ENCODE peak calls at places on chromosome 20, in eight cellular contexts. O is esophagus muscularis mucosa, J is endothelial cell of umbilical vein, K is transverse colon, F is tibial nerve, M is body of pancreas, I is heart left ventricle, B is IMR-90. H is an unnamed sample. For H3K4me1, the result is how much of the 10 kb centered on the place peaks cover.

GRCh38 chr20:34293119-34293518 is 10.0 kb downstream of the AHCY start:
- DNase-seq in K (no peak), M (peak), B (no peak), O (no peak), F (no peak), I (no peak), J (no peak), H (no peak)

GRCh38 chr20:49276895-49277785 is 717 bp downstream of the ZNFX1 start:
- DNase-seq in M (peak), O (no peak), K (peak), B (no peak), F (peak), I (peak), J (no peak), H (peak)

GRCh38 chr20:2397091-2397490 is 16.4 kb downstream of the TGM6 start:
- DNase-seq in M (no peak), K (no peak), F (no peak), I (no peak), J (no peak), B (no peak), O (no peak), H (no peak)

GRCh38 chr20:23446505-23446904 is 6.2 kb downstream of the CST11 start:
- DNase-seq in I (peak), J (peak), M (peak), K (peak), B (peak), O (no peak), F (no peak), H (peak)

GRCh38 chr20:38167851-38168760 is 3.0 kb upstream of the TGM2 start:
- DNase-seq in F (no peak), J (peak), O (no peak), M (peak), B (peak), K (peak), I (peak), H (no peak)

GRCh38 chr20:24590193-24590982 is 121.0 kb downstream of the SYNDIG1 start:
- DNase-seq in K (no peak), F (no peak), I (no peak), B (no peak), O (no peak), J (no peak), M (no peak), H (no peak)

GRCh38 chr20:15561707-15562106 is 1011.5 kb downstream of the KIF16B start:
- DNase-seq in I (no peak), J (no peak), B (no peak), O (no peak), M (no peak), K (no peak), F (no peak), H (peak)

GRCh38 chr20:15927893-15928650 is 645.2 kb downstream of the KIF16B start:
- DNase-seq in O (peak), I (no peak), B (no peak), M (no peak), K (no peak), F (no peak), J (no peak), H (no peak)

GRCh38 chr20:43731927-43732326 is 5.1 kb upstream of the GTSF1L start:
- DNase-seq in I (no peak), F (no peak), O (no peak), B (no peak), M (no peak), K (no peak), J (no peak), H (no peak)

GRCh38 chr20:22617160-22617559 is 32.8 kb upstream of the FOXA2 start:
- DNase-seq in B (no peak), K (no peak), M (peak), F (no peak), J (no peak), O (peak), I (no peak), H (peak)

GRCh38 chr20:36717657-36718056 is 28.2 kb downstream of the NDRG3 start:
- DNase-seq in J (peak), B (no peak), O (no peak), F (no peak), K (peak), M (no peak), I (no peak), H (peak)

GRCh38 chr20:49790077-49790798 is 22.4 kb upstream of the SLC9A8 start:
- DNase-seq in J (peak), F (no peak), I (peak), K (no peak), M (no peak), B (peak), O (no peak), H (peak)

GRCh38 chr20:58133020-58133419 is 95.4 kb downstream of the ANKRD60 start:
- DNase-seq in K (no peak), I (no peak), M (no peak), F (no peak), J (no peak), B (no peak), O (peak), H (no peak)

GRCh38 chr20:1434571-1435336 is 31.9 kb downstream of the NSFL1C start:
- DNase-seq in J (peak), I (peak), F (no peak), B (peak), O (no peak), M (no peak), K (peak), H (no peak)

GRCh38 chr20:4131911-4132310 is 116.6 kb upstream of the RNF24 start:
- DNase-seq in K (no peak), M (no peak), I (no peak), O (no peak), F (no peak), B (no peak), J (no peak), H (no peak)

GRCh38 chr20:52303281-52303950 is 111.8 kb upstream of the ZFP64 start:
- DNase-seq in K (no peak), O (no peak), I (no peak), B (no peak), J (no peak), F (no peak), M (no peak), H (no peak)

GRCh38 chr20:24970030-24970553 is 21.0 kb downstream of the CST7 start:
- DNase-seq in K (no peak), F (no peak), M (no peak), I (no peak), O (no peak), J (no peak), B (no peak), H (no peak)

GRCh38 chr20:61560361-61560853 is 308.3 kb downstream of the CDH4 start:
- DNase-seq in J (no peak), M (peak), B (peak), O (no peak), I (no peak), F (no peak), K (peak), H (no peak)

GRCh38 chr20:38250607-38251006 is 9.9 kb downstream of the KIAA1755 start:
- DNase-seq in J (no peak), I (no peak), M (no peak), F (no peak), B (no peak), K (no peak), O (no peak), H (no peak)

GRCh38 chr20:57200882-57201723 is 65.3 kb downstream of the BMP7 start:
- DNase-seq in J (no peak), M (no peak), I (no peak), F (no peak), O (no peak), K (no peak), B (no peak), H (no peak)

GRCh38 chr20:53291548-53291947 is 302.1 kb downstream of the ZNF217 start:
- DNase-seq in O (no peak), I (no peak), J (no peak), K (no peak), B (no peak), F (no peak), M (no peak), H (peak)

GRCh38 chr20:45346851-45347250 is 1.4 kb downstream of the SDC4 start:
- DNase-seq in J (no peak), K (no peak), I (no peak), M (no peak), B (no peak), F (no peak), O (no peak), H (no peak)
- H3K4me1 ChIP-seq in J (half or more), K (half or more), I (half or more), M (half or more), B (under half), F (under half), O (half or more), H (under half)

GRCh38 chr20:45374966-45375365 is 3.2 kb downstream of the TP53TG5 start:
- DNase-seq in B (no peak), F (no peak), I (no peak), J (no peak), O (peak), M (no peak), K (no peak), H (no peak)
- H3K4me3 ChIP-seq in B (no peak), F (no peak), I (no peak), J (no peak), O (no peak), M (no peak), K (no peak), H (no peak)

GRCh38 chr20:46915580-46916243 is 21.1 kb downstream of the EYA2 start:
- DNase-seq in K (no peak), M (no peak), J (no peak), O (no peak), B (peak), F (no peak), I (no peak), H (no peak)

GRCh38 chr20:46923550-46923949 is 28.9 kb downstream of the EYA2 start:
- DNase-seq in F (no peak), I (no peak), K (no peak), M (no peak), B (no peak), O (no peak), J (no peak), H (no peak)

GRCh38 chr20:46916244-46916603 is 21.6 kb downstream of the EYA2 start:
- DNase-seq in J (no peak), M (no peak), B (no peak), I (no peak), K (no peak), O (no peak), F (no peak), H (no peak)

GRCh38 chr20:46917155-46917554 is 22.5 kb downstream of the EYA2 start:
- DNase-seq in F (no peak), K (no peak), B (no peak), O (no peak), M (no peak), J (no peak), I (no peak), H (no peak)

GRCh38 chr20:46920114-46920513 is 25.5 kb downstream of the EYA2 start:
- DNase-seq in J (no peak), K (peak), M (no peak), O (no peak), B (no peak), I (no peak), F (no peak), H (no peak)
- TF ChIP-seq POLR2A in J (no peak), K (no peak), M (no peak), O (no peak), B (no peak), I (no peak), F (no peak), H (no peak)

GRCh38 chr20:62927128-62927705 is 912 bp upstream of the DIDO1 start:
- DNase-seq in I (no peak), O (no peak), J (no peak), K (no peak), F (no peak), M (no peak), B (no peak), H (no peak)
- H3K4me1 ChIP-seq in I (half or more), O (half or more), J (half or more), K (half or more), F (under half), M (half or more), B (under half), H (half or more)

GRCh38 chr20:46374383-46374782 is 32.0 kb downstream of the ELMO2 start:
- DNase-seq in I (no peak), B (no peak), O (no peak), F (no peak), K (no peak), M (no peak), J (no peak), H (no peak)
- H3K4me3 ChIP-seq in I (no peak), B (no peak), O (no peak), F (no peak), K (no peak), M (no peak), J (no peak), H (no peak)

GRCh38 chr20:63962426-63963347 is 6.5 kb upstream of the UCKL1 start:
- DNase-seq in I (peak), B (no peak), O (no peak), J (no peak), K (no peak), M (no peak), F (no peak), H (no peak)
- TF ChIP-seq POLR2A in I (no peak), B (no peak), O (no peak), J (no peak), K (no peak), M (no peak), F (no peak), H (no peak)

H was measured in testis.